ENCODE peak calls at places on chromosomes 1 and 21, in six cellular contexts. One of them, this sample, is unnamed.

GRCh38 chr1:208595745-208596144 is 351.6 kb upstream of the PLXNA2 start:
- DNase-seq in lung microvascular endothelial cell: peak
- DNase-seq in EH: peak
- DNase-seq in GM13977: no peak
- DNase-seq in HuH-7: no peak
- DNase-seq in WTC11: no peak
- DNase-seq in this sample: peak

GRCh38 chr21:21383126-21383525 is 384.9 kb downstream of the NCAM2 start:
- DNase-seq in GM13977: no peak
- DNase-seq in lung microvascular endothelial cell: no peak
- DNase-seq in EH: no peak
- DNase-seq in WTC11: no peak
- DNase-seq in HuH-7: no peak
- DNase-seq in this sample: no peak

GRCh38 chr21:31450971-31451370 is 106.9 kb upstream of the TIAM1 start:
- DNase-seq in HuH-7: no peak
- DNase-seq in WTC11: no peak
- DNase-seq in GM13977: no peak
- DNase-seq in lung microvascular endothelial cell: no peak
- DNase-seq in EH: no peak
- DNase-seq in this sample: no peak

GRCh38 chr1:248404024-248404423 is 1.2 kb downstream of the OR2T1 start:
- DNase-seq in WTC11: no peak
- DNase-seq in EH: no peak
- DNase-seq in lung microvascular endothelial cell: no peak
- DNase-seq in HuH-7: no peak
- DNase-seq in GM13977: peak
- DNase-seq in this sample: peak

GRCh38 chr1:180533571-180533987 is 25.2 kb upstream of the OVAAL start:
- DNase-seq in WTC11: peak
- DNase-seq in EH: peak
- DNase-seq in GM13977: peak
- DNase-seq in lung microvascular endothelial cell: peak
- DNase-seq in HuH-7: peak
- DNase-seq in this sample: peak

GRCh38 chr1:101407505-101408211 is 170.8 kb downstream of the S1PR1 start:
- DNase-seq in lung microvascular endothelial cell: no peak
- DNase-seq in HuH-7: no peak
- DNase-seq in WTC11: no peak
- DNase-seq in EH: no peak
- DNase-seq in GM13977: peak
- DNase-seq in this sample: no peak

GRCh38 chr1:237879195-237879594 is 11.5 kb downstream of the ZP4 start:
- DNase-seq in GM13977: no peak
- DNase-seq in lung microvascular endothelial cell: no peak
- DNase-seq in HuH-7: no peak
- DNase-seq in EH: no peak
- DNase-seq in WTC11: no peak
- DNase-seq in this sample: peak

GRCh38 chr1:218366322-218367052 is 21.4 kb downstream of the TGFB2 start:
- DNase-seq in HuH-7: no peak
- DNase-seq in GM13977: no peak
- DNase-seq in EH: no peak
- DNase-seq in WTC11: no peak
- DNase-seq in lung microvascular endothelial cell: no peak
- DNase-seq in this sample: no peak

GRCh38 chr1:236159704-236160539 is 17.6 kb downstream of the GPR137B start:
- DNase-seq in HuH-7: peak
- DNase-seq in lung microvascular endothelial cell: no peak
- DNase-seq in GM13977: peak
- DNase-seq in EH: no peak
- DNase-seq in WTC11: no peak
- DNase-seq in this sample: no peak

GRCh38 chr1:107183011-107183410 is 42.2 kb downstream of the NTNG1 start:
- DNase-seq in EH: no peak
- DNase-seq in GM13977: no peak
- DNase-seq in lung microvascular endothelial cell: no peak
- DNase-seq in HuH-7: no peak
- DNase-seq in WTC11: no peak
- DNase-seq in this sample: no peak

GRCh38 chr1:191577213-191577612 is 581.0 kb upstream of the RGS18 start:
- DNase-seq in HuH-7: no peak
- DNase-seq in GM13977: no peak
- DNase-seq in lung microvascular endothelial cell: no peak
- DNase-seq in WTC11: no peak
- DNase-seq in EH: no peak
- DNase-seq in this sample: no peak

GRCh38 chr1:165075725-165076370 is 280.7 kb downstream of the LMX1A start:
- DNase-seq in GM13977: peak
- DNase-seq in EH: peak
- DNase-seq in HuH-7: peak
- DNase-seq in WTC11: peak
- DNase-seq in lung microvascular endothelial cell: peak
- DNase-seq in this sample: peak

GRCh38 chr1:201361652-201362504 is 15.6 kb downstream of the TNNT2 start:
- DNase-seq in WTC11: peak
- DNase-seq in HuH-7: peak
- DNase-seq in GM13977: peak
- DNase-seq in lung microvascular endothelial cell: peak
- DNase-seq in EH: peak
- DNase-seq in this sample: peak

GRCh38 chr1:70910013-70910412 is 137.6 kb downstream of the PTGER3 start:
- DNase-seq in lung microvascular endothelial cell: no peak
- DNase-seq in GM13977: peak
- DNase-seq in EH: no peak
- DNase-seq in WTC11: no peak
- DNase-seq in HuH-7: no peak
- DNase-seq in this sample: no peak

GRCh38 chr1:229266832-229267500 is 3.9 kb upstream of the RAB4A start:
- DNase-seq in GM13977: no peak
- DNase-seq in lung microvascular endothelial cell: no peak
- DNase-seq in WTC11: no peak
- DNase-seq in EH: no peak
- DNase-seq in HuH-7: no peak
- DNase-seq in this sample: no peak